ENCODE peak calls at places on chromosomes 13 and 19, in six cellular contexts. N, Z, M, T, H and D are unnamed samples.

GRCh38 chr19:19538077-19538764 is at the start of gene CILP2:
- DNase-seq in N (peak; percentile 69), Z (peak; percentile 84), M (peak; percentile 50), T (no peak), H (no peak), D (no peak)

GRCh38 chr13:77219401-77219800 is 107.5 kb downstream of the MYCBP2 start:
- DNase-seq in N (no peak), Z (no peak), M (no peak), T (no peak), H (no peak), D (no peak)

GRCh38 chr19:17681505-17682125 is 6.5 kb downstream of the UNC13A start:
- DNase-seq in N (peak; percentile 67), Z (peak; percentile 61), M (no peak), T (no peak), H (peak; percentile 78), D (peak; percentile 56)

GRCh38 chr13:106649495-106649894 is 81.6 kb upstream of the ARGLU1 start:
- DNase-seq in N (no peak), Z (no peak), M (no peak), T (no peak), H (no peak), D (peak; percentile 22)

GRCh38 chr19:9406798-9407352 is 28.5 kb downstream of the ZNF266 start:
- DNase-seq in N (no peak), Z (no peak), M (no peak), T (peak; percentile 19), H (no peak), D (peak; percentile 92)

GRCh38 chr19:48419158-48419920 is 25.9 kb downstream of the GRIN2D start:
- DNase-seq in N (peak; percentile 88), Z (peak; percentile 86), M (peak; percentile 64), T (peak; percentile 49), H (peak; percentile 45), D (peak; percentile 42)

GRCh38 chr19:47613165-47614146 is 4.5 kb downstream of the BICRA start:
- DNase-seq in N (peak; percentile 98), Z (peak; percentile 78), M (peak; percentile 51), T (no peak), H (peak; percentile 71), D (peak; percentile 70)

GRCh38 chr19:47095707-47096704 is 17.6 kb downstream of the ZC3H4 start:
- DNase-seq in N (no peak), Z (no peak), M (no peak), T (no peak), H (no peak), D (no peak)

GRCh38 chr13:45482571-45483173 is 17.9 kb downstream of the COG3 start:
- DNase-seq in N (no peak), Z (no peak), M (no peak), T (no peak), H (peak; percentile 43), D (peak; percentile 22)

GRCh38 chr19:34155686-34156085 is 16.6 kb upstream of the LSM14A start:
- DNase-seq in N (no peak), Z (no peak), M (no peak), T (no peak), H (peak; percentile 55), D (peak; percentile 65)

GRCh38 chr19:49676136-49676689 is 858 bp upstream of the PRMT1 start:
- DNase-seq in N (peak; percentile 98), Z (peak; percentile 89), M (peak; percentile 96), T (peak; percentile 82), H (peak; percentile 95), D (peak; percentile 95)

GRCh38 chr19:38385057-38385803 is 2.6 kb downstream of the GGN start:
- DNase-seq in N (no peak), Z (peak; percentile 51), M (no peak), T (no peak), H (no peak), D (no peak)

GRCh38 chr13:114111577-114111976 is 20.8 kb downstream of the RASA3 start:
- DNase-seq in N (no peak), Z (no peak), M (no peak), T (no peak), H (peak; percentile 99), D (peak; percentile 97)

GRCh38 chr19:16637535-16637934 is 9.5 kb upstream of the MED26 start:
- DNase-seq in N (peak; percentile 33), Z (no peak), M (no peak), T (no peak), H (peak; percentile 27), D (peak; percentile 27)

GRCh38 chr19:10797541-10798256 is 38.3 kb downstream of the TMED1 start:
- DNase-seq in N (no peak), Z (no peak), M (no peak), T (no peak), H (no peak), D (no peak)

GRCh38 chr19:3881272-3882040 is 971 bp downstream of the ATCAY start:
- DNase-seq in N (peak; percentile 71), Z (peak; percentile 59), M (no peak), T (no peak), H (no peak), D (no peak)

GRCh38 chr13:99867535-99868271 is 103.9 kb downstream of the ZIC5 start:
- DNase-seq in N (no peak), Z (no peak), M (no peak), T (no peak), H (no peak), D (no peak)

GRCh38 chr13:57582032-57582431 is 49.5 kb upstream of the PCDH17 start:
- DNase-seq in N (peak; percentile 67), Z (peak; percentile 58), M (no peak), T (peak; percentile 21), H (no peak), D (no peak)

GRCh38 chr13:43301341-43301969 is 278.1 kb downstream of the DNAJC15 start:
- DNase-seq in N (no peak), Z (no peak), M (no peak), T (no peak), H (no peak), D (peak; percentile 57)

GRCh38 chr19:17686592-17687042 is 1.5 kb downstream of the UNC13A start:
- DNase-seq in N (peak; percentile 89), Z (peak; percentile 87), M (no peak), T (no peak), H (peak; percentile 46), D (no peak)

GRCh38 chr13:113623491-113624234 is 34.3 kb downstream of the ATP4B start:
- DNase-seq in N (no peak), Z (no peak), M (no peak), T (no peak), H (peak; percentile 40), D (no peak)

GRCh38 chr13:38381840-38382239 is 32.2 kb downstream of the UFM1 start:
- DNase-seq in N (no peak), Z (no peak), M (no peak), T (no peak), H (no peak), D (no peak)

GRCh38 chr13:73417012-73417615 is 358.3 kb downstream of the KLF5 start:
- DNase-seq in N (peak; percentile 39), Z (no peak), M (no peak), T (no peak), H (no peak), D (no peak)

GRCh38 chr19:3699071-3699740 is 1.1 kb downstream of the PIP5K1C start:
- DNase-seq in N (no peak), Z (no peak), M (no peak), T (no peak), H (peak; percentile 74), D (peak; percentile 34)

DNA sequence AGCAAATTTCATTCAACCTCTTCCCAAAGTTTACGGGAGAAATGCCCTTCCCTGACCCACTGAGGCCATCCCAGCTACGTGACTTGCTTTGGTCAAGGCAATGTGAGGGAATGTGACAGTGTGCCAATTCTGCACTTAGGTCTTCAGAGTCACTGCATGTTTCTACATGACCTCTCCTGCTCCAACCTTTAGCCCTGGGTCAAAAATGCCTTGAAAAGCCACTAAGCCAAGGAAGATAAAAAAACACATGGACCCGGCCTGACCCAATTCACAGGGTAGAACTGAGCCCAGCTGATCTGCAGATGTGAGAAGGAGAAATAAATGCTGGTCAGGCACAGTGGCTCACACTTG is 30.0 kb downstream of the ZNRF4 start:
- DNase-seq in N (no peak), Z (no peak), M (no peak), T (no peak), H (no peak), D (no peak)
- H3K23ac ChIP-seq in N (no peak overlapping the region), Z (no peak overlapping the region), M (no peak overlapping the region), T (no peak overlapping the region), H (no peak overlapping the region), D (no peak overlapping the region)

GRCh38 chr19:43481701-43482100 is 16.3 kb upstream of the LYPD3 start:
- DNase-seq in N (no peak), Z (no peak), M (no peak), T (no peak), H (no peak), D (no peak)

GRCh38 chr19:43479226-43479625 is 13.8 kb upstream of the LYPD3 start:
- DNase-seq in N (no peak), Z (no peak), M (no peak), T (no peak), H (no peak), D (no peak)

GRCh38 chr19:43482193-43482592 is 16.8 kb upstream of the LYPD3 start:
- DNase-seq in N (no peak), Z (no peak), M (no peak), T (no peak), H (no peak), D (no peak)

GRCh38 chr19:43479961-43480561 is 14.7 kb upstream of the LYPD3 start:
- DNase-seq in N (no peak), Z (no peak), M (no peak), T (no peak), H (no peak), D (no peak)

GRCh38 chr19:43480574-43480973 is 15.2 kb upstream of the LYPD3 start:
- DNase-seq in N (no peak), Z (no peak), M (no peak), T (no peak), H (no peak), D (no peak)
- H3K23ac ChIP-seq in N (no peak overlapping the region), Z (no peak overlapping the region), M (no peak overlapping the region), T (no peak overlapping the region), H (no peak overlapping the region), D (no peak overlapping the region)

GRCh38 chr19:15613338-15613737 is 1.7 kb upstream of the CYP4F8 start:
- DNase-seq in N (no peak), Z (no peak), M (no peak), T (no peak), H (no peak), D (no peak)
- H3K23ac ChIP-seq in N (no peak overlapping the region), Z (no peak overlapping the region), M (no peak overlapping the region), T (no peak overlapping the region), H (no peak overlapping the region), D (no peak overlapping the region)

DNA sequence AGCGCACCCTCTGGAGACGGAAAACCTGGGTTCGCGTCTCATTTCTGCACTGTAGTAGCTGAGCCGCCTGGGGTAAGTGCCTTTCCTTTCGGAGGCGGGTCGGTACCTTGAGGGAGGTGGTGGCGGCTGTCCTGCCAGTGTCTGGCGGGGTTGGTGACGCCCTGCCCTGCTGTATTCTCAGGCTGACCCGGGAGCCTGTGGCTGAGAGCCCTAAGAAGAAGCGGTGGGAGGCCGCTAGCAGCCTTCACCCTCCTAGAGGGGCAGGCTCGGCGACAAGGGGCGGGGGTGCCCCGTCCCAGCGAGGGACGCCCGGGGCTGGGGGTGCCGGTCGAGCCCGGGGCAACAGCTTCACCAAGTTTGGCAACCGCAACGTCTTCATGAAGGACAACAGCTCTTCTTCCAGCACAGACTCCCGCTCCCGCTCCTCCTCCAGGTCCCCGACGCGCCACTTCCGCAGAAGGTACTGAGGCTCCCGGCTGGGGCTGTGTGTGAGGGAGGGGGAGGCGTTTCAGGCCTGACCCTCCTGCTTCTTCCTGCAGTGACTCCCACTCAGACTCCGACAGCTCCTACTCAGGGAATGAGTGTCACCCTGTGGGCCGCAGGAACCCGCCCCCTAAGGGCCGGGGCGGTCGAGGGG is 6.9 kb downstream of the LENG8 start:
- DNase-seq in N (no peak), Z (no peak), M (no peak), T (no peak), H (no peak), D (no peak)
- H3K23ac ChIP-seq in N (no peak overlapping the region), Z (no peak overlapping the region), M (no peak overlapping the region), T (no peak overlapping the region), H (no peak overlapping the region), D (no peak overlapping the region)

GRCh38 chr13:78601886-78602560 is 1.3 kb downstream of the POU4F1 start:
- DNase-seq in N (no peak), Z (no peak), M (no peak), T (no peak), H (no peak), D (no peak)
- H3K23ac ChIP-seq in N (no peak overlapping the region), Z (no peak overlapping the region), M (peak overlapping the region; percentile 55), T (no peak overlapping the region), H (no peak overlapping the region), D (no peak overlapping the region)